ENCODE peak calls at places on chromosomes 3 and 15, in four cellular contexts. One of them, this sample, is unnamed.

GRCh38 chr15:68442041-68442440 is 10.1 kb upstream of the ITGA11 start:
- DNase-seq in spleen: no peak
- DNase-seq in BE2C: no peak
- DNase-seq in pancreas: no peak
- DNase-seq in this sample: no peak

GRCh38 chr3:79598594-79598993 is 169.2 kb downstream of the ROBO1 start:
- DNase-seq in pancreas: peak; percentile 23
- DNase-seq in BE2C: peak; percentile 75
- DNase-seq in spleen: no peak
- DNase-seq in this sample: no peak

GRCh38 chr3:125212509-125213372 is at the start of gene SLC12A8:
- DNase-seq in spleen: no peak
- DNase-seq in BE2C: peak; percentile 24
- DNase-seq in pancreas: peak; percentile 59
- DNase-seq in this sample: peak; percentile 73

GRCh38 chr15:37877851-37878577 is 56.4 kb upstream of the TMCO5A start:
- DNase-seq in spleen: no peak
- DNase-seq in pancreas: no peak
- DNase-seq in BE2C: no peak
- DNase-seq in this sample: no peak

GRCh38 chr15:91841861-91842260 is 11.6 kb upstream of the SLCO3A1 start:
- DNase-seq in BE2C: no peak
- DNase-seq in pancreas: no peak
- DNase-seq in spleen: no peak
- DNase-seq in this sample: no peak

GRCh38 chr3:110180733-110181132 is 843.4 kb upstream of the DPPA4 start:
- DNase-seq in spleen: no peak
- DNase-seq in pancreas: no peak
- DNase-seq in BE2C: no peak
- DNase-seq in this sample: no peak

GRCh38 chr3:70360985-70361384 is 48.5 kb upstream of the MDFIC2 start:
- DNase-seq in spleen: no peak
- DNase-seq in BE2C: no peak
- DNase-seq in pancreas: no peak
- DNase-seq in this sample: no peak

GRCh38 chr3:69219101-69219708 is 96.8 kb upstream of the LMOD3 start:
- DNase-seq in BE2C: no peak
- DNase-seq in spleen: no peak
- DNase-seq in pancreas: no peak
- DNase-seq in this sample: no peak

GRCh38 chr3:121436074-121436473 is 109.7 kb downstream of the POLQ start:
- DNase-seq in BE2C: no peak
- DNase-seq in pancreas: no peak
- DNase-seq in spleen: no peak
- DNase-seq in this sample: no peak

GRCh38 chr3:147797095-147797494 is 387.9 kb downstream of the ZIC1 start:
- DNase-seq in spleen: no peak
- DNase-seq in pancreas: no peak
- DNase-seq in BE2C: no peak
- DNase-seq in this sample: no peak

GRCh38 chr3:99317196-99317595 is 321.2 kb upstream of the COL8A1 start:
- DNase-seq in spleen: no peak
- DNase-seq in pancreas: no peak
- DNase-seq in BE2C: no peak
- DNase-seq in this sample: no peak

GRCh38 chr3:152071924-152072323 is 196.8 kb upstream of the MBNL1 start:
- DNase-seq in BE2C: no peak
- DNase-seq in pancreas: no peak
- DNase-seq in spleen: no peak
- DNase-seq in this sample: no peak

GRCh38 chr15:70281811-70282307 is 184.1 kb upstream of the TLE3 start:
- DNase-seq in spleen: peak; percentile 63
- DNase-seq in BE2C: no peak
- DNase-seq in pancreas: no peak
- DNase-seq in this sample: no peak

GRCh38 chr15:71282086-71282485 is 166.8 kb downstream of the THSD4 start:
- DNase-seq in BE2C: no peak
- DNase-seq in spleen: no peak
- DNase-seq in pancreas: no peak
- DNase-seq in this sample: no peak

GRCh38 chr15:66290518-66290917 is 2.9 kb upstream of the DIS3L start:
- DNase-seq in spleen: no peak
- DNase-seq in BE2C: no peak
- DNase-seq in pancreas: no peak
- DNase-seq in this sample: no peak

GRCh38 chr3:150761831-150762661 is 923 bp downstream of the SIAH2 start:
- DNase-seq in pancreas: peak; percentile 66
- DNase-seq in spleen: peak; percentile 91
- DNase-seq in BE2C: peak; percentile 53
- DNase-seq in this sample: peak; percentile 67

GRCh38 chr3:33057320-33058298 is 39.3 kb downstream of the GLB1 start:
- DNase-seq in pancreas: no peak
- DNase-seq in spleen: no peak
- DNase-seq in BE2C: no peak
- DNase-seq in this sample: no peak

GRCh38 chr15:29853211-29853987 is 31.1 kb upstream of the TJP1 start:
- DNase-seq in BE2C: no peak
- DNase-seq in spleen: no peak
- DNase-seq in pancreas: no peak
- DNase-seq in this sample: no peak

GRCh38 chr3:106078635-106079034 is 209.8 kb upstream of the CBLB start:
- DNase-seq in pancreas: no peak
- DNase-seq in spleen: no peak
- DNase-seq in BE2C: no peak
- DNase-seq in this sample: no peak

GRCh38 chr3:53328750-53329149 is 18.6 kb downstream of the DCP1A start:
- DNase-seq in spleen: no peak
- DNase-seq in BE2C: peak; percentile 15
- DNase-seq in pancreas: no peak
- DNase-seq in this sample: no peak

GRCh38 chr15:98815207-98815606 is 166.9 kb downstream of the IGF1R start:
- DNase-seq in BE2C: no peak
- DNase-seq in pancreas: no peak
- DNase-seq in spleen: no peak
- DNase-seq in this sample: no peak

GRCh38 chr3:193829781-193830180 is 236.8 kb downstream of the OPA1 start:
- DNase-seq in pancreas: peak; percentile 61
- DNase-seq in BE2C: no peak
- DNase-seq in spleen: no peak
- DNase-seq in this sample: no peak

GRCh38 chr3:125072749-125073404 is 17.1 kb upstream of the HEG1 start:
- DNase-seq in pancreas: no peak
- DNase-seq in spleen: no peak
- DNase-seq in BE2C: peak; percentile 42
- DNase-seq in this sample: no peak

GRCh38 chr3:8519774-8520448 is 18.3 kb downstream of the LMCD1 start:
- DNase-seq in pancreas: no peak
- DNase-seq in BE2C: no peak
- DNase-seq in spleen: no peak
- DNase-seq in this sample: no peak

GRCh38 chr3:76024640-76025039 is 239.3 kb upstream of the ZNF717 start:
- DNase-seq in pancreas: no peak
- DNase-seq in spleen: no peak
- DNase-seq in BE2C: no peak
- DNase-seq in this sample: no peak
- TF ChIP-seq CTCF in pancreas: no peak
- TF ChIP-seq CTCF in spleen: peak; percentile 29
- TF ChIP-seq CTCF in BE2C: peak; percentile 69
- TF ChIP-seq CTCF in this sample: no peak

DNA sequence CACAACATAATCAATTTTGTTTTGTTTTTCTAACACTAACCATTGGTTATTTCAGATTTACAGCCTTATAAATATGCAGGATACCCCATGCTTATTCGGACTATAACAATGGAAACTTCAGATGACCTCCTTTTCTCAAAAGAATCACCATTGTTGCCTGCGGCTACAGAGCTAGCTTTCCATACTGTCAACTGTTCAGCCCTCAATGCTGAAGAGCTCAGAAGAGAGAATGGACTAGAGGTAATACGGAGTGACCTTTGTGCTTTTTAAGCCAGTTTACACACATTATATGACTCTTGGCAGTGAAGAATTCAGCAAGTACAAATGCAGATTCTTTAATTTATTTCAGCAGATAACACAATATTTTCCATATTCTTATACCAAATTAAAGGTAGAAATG is 81.8 kb downstream of the DNAJC13 start:
- DNase-seq in spleen: no peak
- DNase-seq in pancreas: no peak
- DNase-seq in BE2C: no peak
- DNase-seq in this sample: no peak
- H3K36me3 ChIP-seq in spleen: peaks cover 73% of the 10 kb centered on the region
- H3K36me3 ChIP-seq in pancreas: peaks cover 23% of the 10 kb centered on the region
- H3K36me3 ChIP-seq in BE2C: peaks cover 88% of the 10 kb centered on the region
- H3K36me3 ChIP-seq in this sample: no peaks in the 10 kb centered on the region

GRCh38 chr3:187286467-187287059 is 5.0 kb downstream of the MASP1 start:
- DNase-seq in BE2C: no peak
- DNase-seq in spleen: no peak
- DNase-seq in pancreas: no peak
- DNase-seq in this sample: no peak

GRCh38 chr3:187280644-187281043 is 10.9 kb downstream of the MASP1 start:
- DNase-seq in BE2C: no peak
- DNase-seq in spleen: no peak
- DNase-seq in pancreas: no peak
- DNase-seq in this sample: no peak

GRCh38 chr3:187276397-187277128 is 15.0 kb downstream of the MASP1 start:
- DNase-seq in BE2C: no peak
- DNase-seq in pancreas: no peak
- DNase-seq in spleen: no peak
- DNase-seq in this sample: no peak

GRCh38 chr3:187277129-187277462 is 14.4 kb downstream of the MASP1 start:
- DNase-seq in BE2C: no peak
- DNase-seq in pancreas: no peak
- DNase-seq in spleen: no peak
- DNase-seq in this sample: no peak

DNA sequence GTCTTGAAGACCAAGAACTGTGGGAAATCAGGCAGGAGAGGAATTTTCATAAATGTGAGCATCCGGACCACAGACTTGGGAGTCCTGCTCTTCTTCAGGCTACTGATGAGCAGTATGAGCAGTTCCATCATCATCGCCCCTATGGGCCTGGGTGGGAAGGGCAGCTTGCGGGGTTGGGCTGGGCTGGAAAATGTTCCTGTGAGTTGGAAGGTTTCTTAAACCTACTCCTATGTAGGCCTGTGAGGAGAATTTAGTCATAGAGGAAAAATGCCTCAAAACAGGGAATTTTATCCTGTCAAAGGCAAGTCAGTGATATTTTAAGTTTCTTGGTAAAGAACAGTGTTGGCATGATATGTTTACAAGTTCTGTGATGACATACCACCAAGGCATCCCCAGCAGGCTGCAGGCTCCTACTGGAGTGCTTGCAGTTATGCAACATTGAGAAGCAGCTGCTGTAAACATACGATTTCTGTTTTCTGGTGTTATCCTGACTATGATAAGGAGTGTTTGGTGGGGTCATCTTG is 10.3 kb downstream of the MASP1 start:
- DNase-seq in BE2C: no peak
- DNase-seq in spleen: no peak
- DNase-seq in pancreas: no peak
- DNase-seq in this sample: no peak
- TF ChIP-seq CTCF in BE2C: no peak
- TF ChIP-seq CTCF in spleen: no peak
- TF ChIP-seq CTCF in pancreas: no peak
- TF ChIP-seq CTCF in this sample: no peak

GRCh38 chr15:39657181-39657580 is 76.3 kb downstream of the THBS1 start:
- DNase-seq in pancreas: no peak
- DNase-seq in spleen: no peak
- DNase-seq in BE2C: no peak
- DNase-seq in this sample: no peak
- H3K36me3 ChIP-seq in pancreas: no peaks in the 10 kb centered on the region
- H3K36me3 ChIP-seq in spleen: no peaks in the 10 kb centered on the region
- H3K36me3 ChIP-seq in BE2C: no peaks in the 10 kb centered on the region
- H3K36me3 ChIP-seq in this sample: no peaks in the 10 kb centered on the region

DNA sequence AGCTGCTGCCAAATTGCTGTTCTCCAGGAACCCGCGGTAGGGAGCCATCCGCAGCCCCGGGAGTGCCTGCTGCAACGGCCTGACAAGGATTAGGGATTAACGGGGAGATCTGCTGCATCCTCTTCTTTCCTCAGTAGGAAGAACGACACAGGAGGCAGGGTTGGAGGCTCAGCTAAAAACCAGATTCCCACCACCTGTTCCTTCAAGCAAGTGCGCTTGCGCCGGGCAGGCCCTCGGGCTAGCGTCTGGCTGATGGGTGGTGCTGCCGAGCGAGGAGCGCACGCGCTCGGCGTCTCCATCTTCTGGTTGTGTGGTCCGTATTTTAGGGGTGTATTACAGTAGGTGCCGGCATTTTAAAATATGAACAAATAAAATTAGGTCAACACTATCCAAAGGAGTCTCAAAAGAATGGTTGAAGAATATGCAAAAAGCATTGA is 25.4 kb upstream of the SLC25A26 start:
- DNase-seq in BE2C: peak; percentile 90
- DNase-seq in pancreas: peak; percentile 48
- DNase-seq in spleen: no peak
- DNase-seq in this sample: peak; percentile 47
- TF ChIP-seq CTCF in BE2C: peak; percentile 54
- TF ChIP-seq CTCF in pancreas: no peak
- TF ChIP-seq CTCF in spleen: no peak
- TF ChIP-seq CTCF in this sample: no peak

GRCh38 chr15:49135893-49136292 is 19.5 kb downstream of the COPS2 start:
- DNase-seq in spleen: no peak
- DNase-seq in pancreas: no peak
- DNase-seq in BE2C: no peak
- DNase-seq in this sample: no peak
- H3K36me3 ChIP-seq in spleen: peaks cover 48% of the 10 kb centered on the region
- H3K36me3 ChIP-seq in pancreas: peaks cover 3% of the 10 kb centered on the region
- H3K36me3 ChIP-seq in BE2C: peaks cover 80% of the 10 kb centered on the region
- H3K36me3 ChIP-seq in this sample: peaks cover 6% of the 10 kb centered on the region

DNA sequence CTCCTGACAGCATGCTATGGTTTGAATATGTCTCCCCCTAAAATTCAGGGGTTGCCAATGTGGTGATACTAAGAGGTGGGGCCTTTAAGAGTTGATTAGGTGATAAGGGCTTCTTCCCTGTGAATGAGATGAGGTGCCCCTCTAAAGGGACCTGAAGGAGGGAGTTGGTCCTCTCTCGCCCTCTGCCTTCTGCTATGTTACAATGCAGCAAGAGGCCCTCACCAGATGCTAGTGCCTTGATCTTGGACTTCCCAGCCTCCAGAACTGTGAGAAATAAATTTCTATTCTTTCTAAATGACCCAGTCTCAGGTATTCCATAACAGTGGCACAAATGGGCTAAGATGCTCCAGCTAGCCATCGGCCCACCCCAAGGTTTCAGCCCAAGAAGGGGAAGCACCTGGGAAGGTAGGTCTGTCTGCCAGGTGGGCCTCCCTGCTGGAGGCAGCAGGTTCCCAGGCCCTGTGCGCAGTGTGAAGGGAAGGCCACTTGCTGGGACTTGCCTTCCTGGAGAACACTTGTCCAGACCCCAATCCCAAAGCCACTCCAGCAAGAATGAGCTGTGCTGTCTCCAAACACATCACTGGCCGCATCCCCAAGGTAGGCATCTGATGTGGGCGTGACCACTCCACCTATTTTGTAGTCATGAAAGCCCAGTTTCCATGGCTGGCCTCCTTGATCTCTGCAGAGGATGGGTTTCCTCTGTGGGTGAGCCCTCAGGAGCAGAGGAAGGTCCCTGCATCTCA is 9.0 kb downstream of the TGM4 start:
- DNase-seq in pancreas: no peak
- DNase-seq in spleen: no peak
- DNase-seq in BE2C: no peak
- DNase-seq in this sample: no peak
- TF ChIP-seq CTCF in pancreas: no peak
- TF ChIP-seq CTCF in spleen: no peak
- TF ChIP-seq CTCF in BE2C: no peak
- TF ChIP-seq CTCF in this sample: no peak

GRCh38 chr15:76152197-76152596 is 92.4 kb downstream of the TMEM266 start:
- DNase-seq in spleen: no peak
- DNase-seq in pancreas: no peak
- DNase-seq in BE2C: no peak
- DNase-seq in this sample: no peak
- H3K36me3 ChIP-seq in spleen: no peaks in the 10 kb centered on the region
- H3K36me3 ChIP-seq in pancreas: no peaks in the 10 kb centered on the region
- H3K36me3 ChIP-seq in BE2C: no peaks in the 10 kb centered on the region
- H3K36me3 ChIP-seq in this sample: no peaks in the 10 kb centered on the region

This sample was measured in mucosa of descending colon.